ENCODE peak calls at places on chromosomes 13 and 19, in nine cellular contexts. K is right lobe of liver, D is fibroblast of lung, G is NCI-H2081, V is fibroblast of mammary gland, A is dermis blood vessel endothelial cell, T is choroid plexus epithelial cell, E is NT2/D1, P is HCT116. Z is an unnamed sample.

GRCh38 chr19:50191270-50191669 is 12.2 kb upstream of the MYH14 start:
- DNase-seq in K (no peak), D (peak; percentile 4), G (no peak), V (no peak), A (no peak), T (no peak), E (no peak), P (no peak), Z (peak; percentile 84)

GRCh38 chr13:107239213-107239612 is 671.3 kb upstream of the ARGLU1 start:
- DNase-seq in K (no peak), D (no peak), G (no peak), V (no peak), A (no peak), T (no peak), E (no peak), P (no peak), Z (no peak)

GRCh38 chr19:8004723-8005513 is 523 bp downstream of the ELAVL1 start:
- DNase-seq in K (no peak), D (peak; percentile 12), G (peak; percentile 10), V (peak; percentile 25), A (peak; percentile 33), T (peak; percentile 45), E (no peak), P (no peak), Z (no peak)

GRCh38 chr13:39100996-39101751 is 62.9 kb downstream of the NHLRC3 start:
- DNase-seq in K (no peak), D (no peak), G (no peak), V (no peak), A (no peak), T (no peak), E (no peak), P (no peak), Z (no peak)

GRCh38 chr13:50131998-50132936 is 117.0 kb downstream of the KCNRG start:
- DNase-seq in K (no peak), D (peak; percentile 28), G (no peak), V (no peak), A (no peak), T (no peak), E (no peak), P (no peak), Z (no peak)

GRCh38 chr13:71056581-71056980 is 810.4 kb downstream of the DACH1 start:
- DNase-seq in K (no peak), D (no peak), G (peak; percentile 76), V (no peak), A (no peak), T (no peak), E (no peak), P (no peak), Z (no peak)

GRCh38 chr19:51016798-51017683 is 2.5 kb downstream of the KLK10 start:
- DNase-seq in K (peak; percentile 51), D (peak; percentile 16), G (no peak), V (peak; percentile 36), A (peak; percentile 73), T (peak; percentile 33), E (peak; percentile 59), P (peak; percentile 83), Z (peak; percentile 70)

GRCh38 chr19:46839752-46840151 is 10.9 kb downstream of the AP2S1 start:
- DNase-seq in K (no peak), D (no peak), G (no peak), V (no peak), A (no peak), T (no peak), E (no peak), P (no peak), Z (no peak)

GRCh38 chr13:83940742-83941141 is 58.5 kb upstream of the SLITRK1 start:
- DNase-seq in K (no peak), D (peak; percentile 31), G (no peak), V (peak; percentile 57), A (no peak), T (no peak), E (no peak), P (no peak), Z (no peak)

GRCh38 chr19:2276429-2276989 is 5.5 kb downstream of the PEAK3 start:
- DNase-seq in K (no peak), D (no peak), G (no peak), V (no peak), A (no peak), T (no peak), E (no peak), P (no peak), Z (no peak)

GRCh38 chr13:43057653-43058317 is 34.4 kb downstream of the DNAJC15 start:
- DNase-seq in K (no peak), D (peak; percentile 20), G (no peak), V (no peak), A (peak; percentile 50), T (peak; percentile 76), E (no peak), P (peak; percentile 68), Z (peak; percentile 25)

GRCh38 chr19:50384685-50385535 is 763 bp downstream of the POLD1 start:
- DNase-seq in K (no peak), D (no peak), G (peak; percentile 36), V (peak; percentile 56), A (no peak), T (peak; percentile 52), E (no peak), P (no peak), Z (no peak)

GRCh38 chr19:56765107-56765506 is 75.4 kb downstream of the PEG3 start:
- DNase-seq in K (peak; percentile 42), D (peak; percentile 9), G (no peak), V (peak; percentile 7), A (no peak), T (no peak), E (peak; percentile 59), P (no peak), Z (peak; percentile 53)

GRCh38 chr13:110936519-110936918 is 21.6 kb upstream of the ANKRD10 start:
- DNase-seq in K (no peak), D (no peak), G (no peak), V (no peak), A (no peak), T (no peak), E (no peak), P (no peak), Z (no peak)

GRCh38 chr13:21060063-21060826 is 1.1 kb downstream of the LATS2 start:
- DNase-seq in K (peak; percentile 57), D (no peak), G (no peak), V (peak; percentile 48), A (peak; percentile 53), T (peak; percentile 64), E (no peak), P (no peak), Z (no peak)

GRCh38 chr13:66689037-66689619 is 541.0 kb downstream of the PCDH9 start:
- DNase-seq in K (no peak), D (peak; percentile 34), G (peak; percentile 32), V (peak; percentile 11), A (peak; percentile 34), T (peak; percentile 48), E (no peak), P (no peak), Z (peak; percentile 2)

GRCh38 chr19:54188224-54188871 is 1.0 kb downstream of the MBOAT7 start:
- DNase-seq in K (no peak), D (no peak), G (no peak), V (peak; percentile 30), A (peak; percentile 91), T (peak; percentile 55), E (no peak), P (no peak), Z (peak; percentile 74)

GRCh38 chr13:48486362-48486761 is 46.5 kb downstream of the RCBTB2 start:
- DNase-seq in K (no peak), D (no peak), G (no peak), V (no peak), A (no peak), T (no peak), E (no peak), P (no peak), Z (no peak)

Z was measured in H4.